ENCODE peak calls at places on chromosomes 3 and 15, in nine cellular contexts. G is M059J, L is activated T-cell treated with anti-CD3 and anti-CD28 coated beads for 1 hour, H is NCI-H1105, Q is NCI-H774, D is cardiac fibroblast, N is T-helper 1 cell, R is NCI-H2171 treated with DMSO at 0.1 percent for 48 hours, E is activated B cell treated with CpG ODN at 0.5 μM for 24 hours. I is an unnamed sample.

GRCh38 chr3:79808515-79808914 is 40.7 kb upstream of the ROBO1 start:
- DNase-seq in Q (no peak), L (no peak), G (no peak), R (no peak), D (no peak), N (no peak), H (no peak), E (no peak), I (no peak)

GRCh38 chr3:197714251-197714650 is 22.5 kb downstream of the RUBCN start:
- DNase-seq in D (no peak), G (no peak), L (no peak), E (no peak), Q (no peak), H (no peak), N (no peak), R (no peak), I (no peak)

GRCh38 chr3:193871093-193871485 is 264.9 kb upstream of the HES1 start:
- DNase-seq in G (no peak), Q (no peak), H (no peak), D (no peak), E (no peak), R (no peak), N (no peak), L (no peak), I (peak)

GRCh38 chr3:170867143-170867542 is 2.9 kb downstream of the RPL22L1 start:
- DNase-seq in D (no peak), L (no peak), E (no peak), R (no peak), Q (no peak), N (no peak), H (no peak), G (peak), I (no peak)

GRCh38 chr3:114480442-114480841 is 186.6 kb downstream of the TIGIT start:
- DNase-seq in Q (no peak), N (no peak), E (no peak), D (peak), L (no peak), G (no peak), H (no peak), R (no peak), I (no peak)

GRCh38 chr3:12194669-12195161 is 36.0 kb upstream of the TIMP4 start:
- DNase-seq in H (no peak), Q (no peak), G (peak), L (no peak), R (peak), N (peak), D (peak), E (no peak), I (no peak)

GRCh38 chr15:68040144-68040543 is 14.0 kb upstream of the PIAS1 start:
- DNase-seq in N (no peak), H (no peak), R (no peak), L (no peak), Q (no peak), D (no peak), E (no peak), G (no peak), I (no peak)

GRCh38 chr15:63371297-63371918 is 10.2 kb downstream of the CA12 start:
- DNase-seq in G (peak), L (no peak), D (peak), H (no peak), N (no peak), R (no peak), Q (no peak), E (no peak), I (no peak)

GRCh38 chr3:101940521-101940992 is 91.2 kb downstream of the NFKBIZ start:
- DNase-seq in R (peak), G (peak), Q (no peak), E (no peak), N (peak), D (peak), H (no peak), L (no peak), I (peak)

GRCh38 chr3:187963677-187964385 is 190.1 kb upstream of the LPP start:
- DNase-seq in Q (no peak), L (no peak), G (no peak), N (no peak), E (no peak), D (peak), H (no peak), R (no peak), I (no peak)

GRCh38 chr3:124032351-124032880 is 40.5 kb upstream of the ROPN1 start:
- DNase-seq in N (no peak), L (no peak), H (no peak), G (peak), E (no peak), Q (peak), D (peak), R (peak), I (peak)

GRCh38 chr3:119588112-119588511 is 8.8 kb downstream of the ADPRH start:
- DNase-seq in E (no peak), H (no peak), Q (no peak), R (no peak), N (no peak), L (no peak), D (no peak), G (no peak), I (no peak)

GRCh38 chr15:70794596-70795310 is 31.4 kb upstream of the UACA start:
- DNase-seq in E (no peak), Q (no peak), H (no peak), G (peak), R (no peak), L (no peak), D (peak), N (no peak), I (no peak)

GRCh38 chr3:61666615-61667320 is 105.4 kb downstream of the PTPRG start:
- DNase-seq in D (no peak), H (no peak), G (no peak), E (no peak), R (no peak), N (no peak), L (no peak), Q (no peak), I (peak)

GRCh38 chr15:70023769-70024491 is 73.8 kb downstream of the TLE3 start:
- DNase-seq in H (peak), D (peak), R (no peak), N (no peak), G (peak), L (no peak), E (no peak), Q (no peak), I (no peak)

GRCh38 chr3:168289480-168289879 is 193.8 kb upstream of the GOLIM4 start:
- DNase-seq in N (no peak), E (no peak), G (no peak), H (no peak), Q (no peak), D (no peak), L (no peak), R (no peak), I (no peak)

GRCh38 chr15:27458370-27459084 is 487.5 kb downstream of the GABRG3 start:
- DNase-seq in H (no peak), E (no peak), R (peak), G (no peak), L (no peak), Q (no peak), N (no peak), D (no peak), I (no peak)

I was measured in NCI-H146.